ENCODE peak calls at places on chromosomes 16 and 17, in five cellular contexts. N, G, W, Q and S are unnamed samples.

GRCh38 chr17:49388290-49388640 is 26.2 kb upstream of the ZNF652 start:
- DNase-seq in N (no peak), G (no peak), W (no peak), Q (no peak), S (no peak)

GRCh38 chr17:27975146-27976011 is 67.1 kb upstream of the NLK start:
- DNase-seq in N (no peak), G (no peak), W (no peak), Q (no peak), S (no peak)

GRCh38 chr17:46771601-46772012 is 46.9 kb downstream of the WNT3 start:
- DNase-seq in N (no peak), G (peak), W (peak), Q (no peak), S (peak)

GRCh38 chr17:58084317-58084981 is 1.2 kb downstream of the DYNLL2 start:
- DNase-seq in N (peak), G (peak), W (peak), Q (no peak), S (peak)

GRCh38 chr16:16857603-16858283 is 478.8 kb downstream of the NPIPA7 start:
- DNase-seq in N (no peak), G (no peak), W (no peak), Q (no peak), S (no peak)

GRCh38 chr17:77435272-77436057 is 294.7 kb downstream of the SEC14L1 start:
- DNase-seq in N (no peak), G (no peak), W (no peak), Q (no peak), S (no peak)

GRCh38 chr17:47009759-47010594 is 30.9 kb upstream of the RPRML start:
- DNase-seq in N (no peak), G (no peak), W (no peak), Q (no peak), S (no peak)

GRCh38 chr16:23893976-23894375 is 58.2 kb downstream of the PRKCB start:
- DNase-seq in N (no peak), G (no peak), W (no peak), Q (no peak), S (no peak)

GRCh38 chr17:13410874-13411273 is 190.9 kb downstream of the HS3ST3A1 start:
- DNase-seq in N (no peak), G (peak), W (no peak), Q (no peak), S (peak)

GRCh38 chr16:51888021-51888420 is 658.9 kb downstream of the TOX3 start:
- DNase-seq in N (no peak), G (peak), W (no peak), Q (no peak), S (peak)

GRCh38 chr17:79014158-79014758 is 4.7 kb upstream of the CANT1 start:
- DNase-seq in N (no peak), G (no peak), W (no peak), Q (no peak), S (no peak)

GRCh38 chr17:22266231-22266630 is 573.9 kb downstream of the KCNJ18 start:
- DNase-seq in N (no peak), G (no peak), W (no peak), Q (no peak), S (no peak)

DNA sequence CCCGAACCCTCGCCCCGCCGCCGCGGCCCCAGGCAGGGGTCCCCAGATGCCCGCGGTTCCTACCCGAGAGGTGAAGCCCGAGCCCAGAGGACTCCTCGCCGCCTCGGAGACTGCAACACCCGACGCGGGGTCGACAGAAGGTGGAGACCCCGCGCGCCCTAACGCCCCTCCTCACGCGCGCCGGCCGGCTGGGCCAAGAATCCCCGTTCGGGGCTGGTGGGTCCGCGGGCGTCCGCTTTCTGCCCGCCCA is 515 bp downstream of the SUMO2 start:
- DNase-seq in N (no peak), G (no peak), W (no peak), Q (no peak), S (no peak)
- TF ChIP-seq CTCF in N (no peak), G (no peak), W (no peak), Q (no peak), S (no peak)

DNA sequence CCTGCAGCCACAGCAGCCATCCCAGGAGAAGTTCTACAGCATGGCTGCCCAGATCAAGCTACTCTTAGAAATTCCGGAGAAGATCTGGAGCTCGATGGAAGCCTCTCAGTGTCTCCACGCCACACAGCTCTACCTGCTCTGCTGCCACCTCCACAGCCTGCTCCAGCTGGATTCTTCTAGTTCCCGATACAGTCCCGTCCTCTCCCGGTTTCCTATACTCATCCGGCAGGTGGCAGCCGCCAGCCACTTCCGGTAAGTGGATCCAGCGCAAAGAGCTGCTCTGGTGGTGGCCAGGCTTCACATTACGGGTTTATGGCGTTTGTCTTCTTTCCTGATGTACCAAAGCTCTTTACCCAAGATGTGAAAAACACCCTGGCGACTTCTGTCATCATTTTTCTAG is 3.6 kb downstream of the COG1 start:
- DNase-seq in N (no peak), G (peak), W (peak), Q (no peak), S (peak)
- TF ChIP-seq CTCF in N (peak), G (peak), W (peak), Q (peak), S (peak)

DNA sequence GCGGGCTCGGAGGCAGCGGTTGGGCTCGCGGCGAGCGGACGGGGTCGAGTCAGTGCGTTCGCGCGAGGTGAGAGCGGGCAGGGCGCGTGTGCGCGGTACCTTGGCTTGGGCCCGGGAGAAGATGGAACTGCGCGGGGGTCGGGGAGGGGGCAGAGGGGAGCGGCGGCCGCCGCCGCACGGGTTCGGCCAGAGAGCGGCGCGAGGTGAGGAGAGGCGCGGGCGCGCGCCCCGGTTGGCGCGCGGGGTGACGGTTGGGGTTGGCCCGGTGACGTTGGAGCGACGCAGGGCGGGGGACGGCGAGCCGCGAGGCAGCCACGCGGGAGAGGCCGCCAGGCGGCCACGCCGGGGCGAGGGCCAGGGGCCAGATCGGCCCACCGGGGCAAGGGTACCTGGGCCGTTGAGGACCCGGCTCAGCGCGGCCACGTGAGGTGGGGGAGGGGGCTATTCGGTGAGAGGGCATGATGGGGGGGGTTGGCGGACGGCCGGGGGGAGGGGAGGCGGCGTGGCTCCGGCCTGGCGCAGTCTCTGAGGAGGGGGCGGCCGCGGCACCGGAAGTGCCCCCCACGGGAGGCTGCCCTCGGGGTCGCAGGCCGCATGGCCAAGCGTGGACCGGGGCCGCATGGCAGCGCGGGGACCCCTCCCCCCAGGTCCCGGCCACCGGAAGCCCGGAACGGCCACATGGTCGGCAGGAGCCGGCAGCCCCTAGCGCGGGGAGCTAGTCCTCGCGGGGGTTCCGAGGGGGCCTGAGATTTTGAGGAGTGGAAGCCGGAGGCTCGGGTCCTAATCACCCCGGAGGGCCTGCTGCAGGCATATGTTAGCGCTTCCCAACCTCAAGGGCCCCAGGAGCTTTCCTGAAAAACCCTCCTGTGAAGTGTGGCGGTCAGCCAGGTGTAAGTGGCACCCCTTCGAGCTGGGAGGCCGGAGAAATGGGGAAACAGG is 527 bp downstream of the EIF5A start:
- DNase-seq in N (no peak), G (peak), W (peak), Q (no peak), S (peak)
- TF ChIP-seq CTCF in N (peak), G (no peak), W (no peak), Q (no peak), S (no peak)

GRCh38 chr17:31079731-31080130 is 15.0 kb upstream of the NF1 start:
- DNase-seq in N (no peak), G (no peak), W (no peak), Q (no peak), S (no peak)

GRCh38 chr17:31073411-31073810 is 21.4 kb upstream of the NF1 start:
- DNase-seq in N (no peak), G (no peak), W (no peak), Q (no peak), S (no peak)

GRCh38 chr17:31074772-31075538 is 19.8 kb upstream of the NF1 start:
- DNase-seq in N (no peak), G (peak), W (no peak), Q (no peak), S (peak)

DNA sequence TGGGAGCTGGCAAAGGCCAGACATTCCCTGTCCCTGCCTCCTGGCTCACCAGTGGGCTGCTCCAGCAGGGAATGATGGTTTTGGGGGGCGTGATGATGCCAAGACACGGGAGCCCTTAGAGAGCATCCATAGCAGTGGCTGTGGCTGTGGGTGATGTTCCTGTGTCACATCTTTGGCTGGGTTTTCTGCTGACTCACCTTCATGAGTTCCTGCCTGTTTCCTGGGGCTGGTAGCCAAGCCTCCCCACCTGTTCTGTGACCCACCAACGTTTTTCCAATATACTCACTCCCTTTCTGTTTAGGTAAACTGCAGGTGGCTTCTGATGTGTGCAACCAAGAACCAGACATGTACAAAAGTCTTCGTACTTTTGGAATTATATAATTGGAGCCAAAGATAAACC is 16.5 kb upstream of the NF1 start:
- DNase-seq in N (no peak), G (no peak), W (no peak), Q (no peak), S (no peak)
- TF ChIP-seq CTCF in N (no peak), G (no peak), W (no peak), Q (no peak), S (no peak)

GRCh38 chr17:15091825-15092224 is 173.3 kb downstream of the PMP22 start:
- DNase-seq in N (no peak), G (no peak), W (no peak), Q (no peak), S (no peak)
- TF ChIP-seq CTCF in N (no peak), G (no peak), W (peak), Q (no peak), S (no peak)

GRCh38 chr17:16927641-16928321 is 44.1 kb downstream of the TNFRSF13B start:
- DNase-seq in N (no peak), G (no peak), W (no peak), Q (no peak), S (no peak)

GRCh38 chr17:16928406-16929280 is 43.3 kb downstream of the TNFRSF13B start:
- DNase-seq in N (no peak), G (no peak), W (no peak), Q (no peak), S (no peak)

GRCh38 chr17:16926061-16926511 is 45.8 kb downstream of the TNFRSF13B start:
- DNase-seq in N (no peak), G (no peak), W (no peak), Q (no peak), S (no peak)

GRCh38 chr17:16925461-16926060 is 46.4 kb downstream of the TNFRSF13B start:
- DNase-seq in N (no peak), G (no peak), W (no peak), Q (no peak), S (no peak)

GRCh38 chr17:16926591-16927451 is 45.1 kb downstream of the TNFRSF13B start:
- DNase-seq in N (no peak), G (no peak), W (no peak), Q (no peak), S (no peak)
- TF ChIP-seq CTCF in N (no peak), G (no peak), W (no peak), Q (no peak), S (no peak)